ENCODE peak calls at places on chromosomes 2 and 18, in six cellular contexts. F is EH; Z is stimulated activated CD4-positive, alpha-beta T cell treated with anti-CD3 and anti-CD28 coated beads, Interleukin-15, amount 100 ng/mL, for 24 hours; P is suprapubic skin; J is central memory CD4-positive, alpha-beta T cell; C is NCI-H2081 treated with DMSO at 0.1 percent for 48 hours. K is an unnamed sample.

GRCh38 chr2:66390811-66391210 is 44.1 kb upstream of the MEIS1 start:
- DNase-seq in J (no peak), C (no peak), P (no peak), F (no peak), Z (no peak), K (no peak)

GRCh38 chr18:8706981-8707940 is 1.9 kb downstream of the MTCL1 start:
- DNase-seq in F (peak), J (peak), C (no peak), Z (peak), P (no peak), K (no peak)

GRCh38 chr2:11187083-11187619 is 31.9 kb downstream of the SLC66A3 start:
- DNase-seq in C (no peak), J (no peak), Z (no peak), F (peak), P (no peak), K (no peak)

GRCh38 chr2:101119431-101119830 is 31.8 kb downstream of the TBC1D8 start:
- DNase-seq in J (no peak), Z (no peak), P (no peak), C (no peak), F (peak), K (peak)

GRCh38 chr2:65429799-65430514 is 2.4 kb downstream of the SPRED2 start:
- DNase-seq in F (no peak), P (no peak), J (no peak), C (no peak), Z (no peak), K (no peak)

GRCh38 chr2:168350380-168350779 is 103.0 kb upstream of the STK39 start:
- DNase-seq in C (no peak), F (no peak), J (no peak), P (no peak), Z (no peak), K (no peak)

GRCh38 chr2:204197601-204198000 is 261.0 kb downstream of the ICOS start:
- DNase-seq in J (no peak), P (no peak), Z (no peak), F (no peak), C (no peak), K (no peak)

GRCh38 chr2:20597868-20598183 is 53.1 kb downstream of the HS1BP3 start:
- DNase-seq in C (no peak), F (no peak), P (peak), Z (no peak), J (no peak), K (no peak)

GRCh38 chr2:51003345-51004192 is 28.4 kb downstream of the NRXN1 start:
- DNase-seq in P (no peak), Z (no peak), J (no peak), F (no peak), C (no peak), K (no peak)

GRCh38 chr2:159124931-159125467 is 156.6 kb downstream of the TANC1 start:
- DNase-seq in C (no peak), Z (no peak), J (no peak), F (no peak), P (no peak), K (peak)

GRCh38 chr18:37634516-37634915 is 68.9 kb upstream of the CELF4 start:
- DNase-seq in P (no peak), J (no peak), C (no peak), F (no peak), Z (no peak), K (no peak)

GRCh38 chr2:11955883-11956282 is 209.5 kb downstream of the LPIN1 start:
- DNase-seq in J (no peak), P (no peak), F (no peak), C (no peak), Z (no peak), K (no peak)

GRCh38 chr2:177888581-177888980 is 184.0 kb downstream of the PDE11A start:
- DNase-seq in Z (no peak), C (no peak), F (no peak), P (no peak), J (no peak), K (no peak)

GRCh38 chr2:157931542-157931941 is 55.4 kb upstream of the ACVR1 start:
- DNase-seq in C (no peak), J (no peak), F (no peak), P (no peak), Z (no peak), K (no peak)

GRCh38 chr2:16816522-16816921 is 150.9 kb upstream of the CYRIA start:
- DNase-seq in J (no peak), P (no peak), Z (no peak), F (no peak), C (no peak), K (no peak)

GRCh38 chr2:10521891-10522448 is 73.8 kb upstream of the ODC1 start:
- DNase-seq in F (no peak), Z (no peak), P (no peak), C (no peak), J (no peak), K (no peak)

GRCh38 chr2:44833123-44834069 is 108.1 kb upstream of the SIX3 start:
- DNase-seq in Z (no peak), F (peak), C (no peak), P (no peak), J (no peak), K (no peak)

GRCh38 chr2:64214281-64215115 is 70.3 kb upstream of the PELI1 start:
- DNase-seq in J (peak), C (peak), P (no peak), F (no peak), Z (peak), K (no peak)

GRCh38 chr18:72762505-72763122 is 105.2 kb downstream of the NETO1 start:
- DNase-seq in Z (no peak), P (no peak), J (no peak), F (peak), C (peak), K (peak)

GRCh38 chr18:79887181-79888000 is 64.1 kb downstream of the SLC66A2 start:
- DNase-seq in J (no peak), F (no peak), P (peak), C (no peak), Z (no peak), K (no peak)

GRCh38 chr2:187994464-187995331 is 297.0 kb upstream of the GULP1 start:
- DNase-seq in Z (no peak), F (peak), J (no peak), P (no peak), C (no peak), K (peak)

GRCh38 chr2:121699421-121700328 is 37.0 kb downstream of the NIFK start:
- DNase-seq in J (peak), P (no peak), C (no peak), F (peak), Z (peak), K (peak)

GRCh38 chr2:219453691-219454131 is 19.1 kb downstream of the SPEG start:
- DNase-seq in J (no peak), C (no peak), Z (no peak), P (no peak), F (peak), K (no peak)

GRCh38 chr2:143730155-143730949 is 601.1 kb downstream of the ARHGAP15 start:
- DNase-seq in C (no peak), J (no peak), Z (peak), F (peak), P (no peak), K (no peak)